ENCODE peak calls at places on chromosomes 11 and 22, in six cellular contexts. V, Z, B, O, Y and S are unnamed samples.

GRCh38 chr11:74739546-74740270 is 8.5 kb upstream of the CHRDL2 start:
- DNase-seq in V (peak; percentile 74), O (peak; percentile 85), B (peak; percentile 90), Y (peak; percentile 71), Z (peak; percentile 77), S (peak; percentile 80)

GRCh38 chr11:111097191-111097590 is 148.3 kb upstream of the POU2AF2 start:
- DNase-seq in V (no peak), Y (no peak), O (no peak), Z (peak; percentile 3), B (peak; percentile 17), S (peak; percentile 61)

GRCh38 chr11:36116161-36116560 is 172.3 kb downstream of the LDLRAD3 start:
- DNase-seq in V (no peak), O (no peak), Y (no peak), Z (no peak), B (no peak), S (no peak)

GRCh38 chr11:123183391-123184099 is 11.5 kb downstream of the CLMP start:
- DNase-seq in O (peak; percentile 86), Z (no peak), V (no peak), B (peak; percentile 63), Y (no peak), S (no peak)

GRCh38 chr11:129331871-129332274 is 43.8 kb upstream of the BARX2 start:
- DNase-seq in B (peak; percentile 95), O (peak; percentile 80), Y (peak; percentile 49), V (peak; percentile 77), Z (peak; percentile 88), S (peak; percentile 87)

GRCh38 chr11:122743949-122744876 is 88.7 kb downstream of the UBASH3B start:
- DNase-seq in O (no peak), Y (peak; percentile 92), Z (no peak), V (no peak), B (no peak), S (no peak)

GRCh38 chr11:29333993-29334780 is 682.6 kb downstream of the KCNA4 start:
- DNase-seq in Y (peak; percentile 27), B (peak; percentile 70), O (peak; percentile 77), V (peak; percentile 23), Z (peak; percentile 56), S (peak; percentile 55)

GRCh38 chr11:60971520-60971919 is at the start of gene CD6:
- DNase-seq in Y (no peak), O (no peak), V (no peak), Z (no peak), B (no peak), S (no peak)

GRCh38 chr11:112281776-112282175 is 21.1 kb upstream of the PLET1 start:
- DNase-seq in O (no peak), Y (peak; percentile 9), V (no peak), Z (no peak), B (no peak), S (no peak)

GRCh38 chr11:102666331-102666957 is 39.1 kb downstream of the MMP27 start:
- DNase-seq in Y (peak; percentile 56), V (peak; percentile 34), O (peak; percentile 74), Z (peak; percentile 66), B (peak; percentile 79), S (peak; percentile 70)

GRCh38 chr22:25406510-25407210 is 157.8 kb upstream of the GRK3 start:
- DNase-seq in Y (no peak), V (no peak), Z (peak; percentile 14), O (no peak), B (no peak), S (no peak)

GRCh38 chr11:103546236-103546635 is 437.0 kb downstream of the DYNC2H1 start:
- DNase-seq in O (peak; percentile 29), B (peak; percentile 88), V (no peak), Y (no peak), Z (no peak), S (no peak)

GRCh38 chr22:43883012-43883661 is 8.7 kb downstream of the PNPLA5 start:
- DNase-seq in Y (peak; percentile 75), B (peak; percentile 80), O (peak; percentile 81), Z (peak; percentile 90), V (peak; percentile 74), S (peak; percentile 78)

GRCh38 chr11:75113049-75113448 is 16.4 kb upstream of the OR2AT4 start:
- DNase-seq in Y (no peak), Z (no peak), O (no peak), V (no peak), B (no peak), S (no peak)

GRCh38 chr11:92978226-92979111 is 9.0 kb downstream of the MTNR1B start:
- DNase-seq in O (peak; percentile 59), Z (no peak), B (no peak), V (peak; percentile 78), Y (no peak), S (peak; percentile 66)

GRCh38 chr11:62108971-62109391 is 14.8 kb upstream of the INCENP start:
- DNase-seq in Y (no peak), O (peak; percentile 73), V (no peak), B (peak; percentile 64), Z (no peak), S (no peak)
- TF ChIP-seq EZH2phosphoT487 in Y (no peak), O (no peak), V (no peak), B (no peak), Z (no peak), S (no peak)

DNA sequence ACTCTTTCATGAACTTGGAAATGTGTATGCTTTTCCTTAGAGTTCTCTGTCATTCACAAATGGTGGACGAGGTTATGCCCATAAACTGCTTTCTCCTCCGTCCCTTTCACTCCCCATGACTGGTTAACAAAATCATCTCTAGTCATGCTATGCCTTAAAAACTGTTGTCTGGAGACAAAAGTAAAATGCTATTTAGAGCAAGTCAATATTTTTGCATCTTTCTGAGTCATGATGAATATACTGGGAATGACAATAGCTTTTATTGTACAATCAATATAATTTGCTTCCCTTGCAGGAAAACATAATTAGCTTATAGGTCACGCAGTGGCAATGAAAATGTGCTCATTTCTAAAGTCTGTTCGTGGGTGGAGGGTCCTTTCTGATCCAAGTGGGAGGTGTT is 216.7 kb upstream of the SORL1-AS1 start:
- DNase-seq in V (no peak), Z (no peak), O (peak; percentile 44), B (peak; percentile 58), Y (no peak), S (no peak)
- TF ChIP-seq EZH2phosphoT487 in V (no peak), Z (no peak), O (no peak), B (no peak), Y (no peak), S (no peak)

DNA sequence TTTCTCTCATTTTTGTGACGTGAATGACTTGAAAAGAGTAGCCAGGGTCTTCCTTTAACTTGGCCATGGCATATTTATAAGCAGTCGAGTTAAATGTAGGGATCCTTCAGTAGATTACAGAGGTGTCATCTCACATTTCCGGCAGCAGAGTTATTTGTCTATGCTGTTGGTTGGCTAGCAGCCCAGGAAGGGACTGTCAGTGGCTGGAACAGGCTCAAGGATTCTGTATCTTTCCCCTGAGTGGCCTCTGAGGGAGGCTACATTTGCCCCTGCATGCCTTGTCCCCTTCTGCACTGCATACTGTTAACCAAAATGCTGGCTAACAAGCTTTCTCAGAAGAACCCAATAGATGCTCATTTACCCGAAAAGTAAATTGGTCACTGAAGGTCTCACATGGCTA is 187.6 kb downstream of the PGR start:
- DNase-seq in V (no peak), B (peak; percentile 22), O (peak; percentile 10), Z (no peak), Y (no peak), S (no peak)
- TF ChIP-seq EZH2phosphoT487 in V (no peak), B (no peak), O (no peak), Z (no peak), Y (no peak), S (no peak)

GRCh38 chr11:96280444-96280843 is 62.6 kb downstream of the MAML2 start:
- DNase-seq in V (no peak), O (no peak), Y (no peak), B (no peak), Z (no peak), S (no peak)

GRCh38 chr11:96278039-96278897 is 64.7 kb downstream of the MAML2 start:
- DNase-seq in B (peak; percentile 46), V (no peak), Y (no peak), O (peak; percentile 63), Z (no peak), S (peak; percentile 51)

GRCh38 chr11:96279018-96279417 is 64.0 kb downstream of the MAML2 start:
- DNase-seq in V (no peak), Y (no peak), B (no peak), Z (no peak), O (no peak), S (no peak)

GRCh38 chr11:96277696-96278038 is 65.3 kb downstream of the MAML2 start:
- DNase-seq in O (no peak), V (no peak), Z (no peak), B (no peak), Y (no peak), S (no peak)

DNA sequence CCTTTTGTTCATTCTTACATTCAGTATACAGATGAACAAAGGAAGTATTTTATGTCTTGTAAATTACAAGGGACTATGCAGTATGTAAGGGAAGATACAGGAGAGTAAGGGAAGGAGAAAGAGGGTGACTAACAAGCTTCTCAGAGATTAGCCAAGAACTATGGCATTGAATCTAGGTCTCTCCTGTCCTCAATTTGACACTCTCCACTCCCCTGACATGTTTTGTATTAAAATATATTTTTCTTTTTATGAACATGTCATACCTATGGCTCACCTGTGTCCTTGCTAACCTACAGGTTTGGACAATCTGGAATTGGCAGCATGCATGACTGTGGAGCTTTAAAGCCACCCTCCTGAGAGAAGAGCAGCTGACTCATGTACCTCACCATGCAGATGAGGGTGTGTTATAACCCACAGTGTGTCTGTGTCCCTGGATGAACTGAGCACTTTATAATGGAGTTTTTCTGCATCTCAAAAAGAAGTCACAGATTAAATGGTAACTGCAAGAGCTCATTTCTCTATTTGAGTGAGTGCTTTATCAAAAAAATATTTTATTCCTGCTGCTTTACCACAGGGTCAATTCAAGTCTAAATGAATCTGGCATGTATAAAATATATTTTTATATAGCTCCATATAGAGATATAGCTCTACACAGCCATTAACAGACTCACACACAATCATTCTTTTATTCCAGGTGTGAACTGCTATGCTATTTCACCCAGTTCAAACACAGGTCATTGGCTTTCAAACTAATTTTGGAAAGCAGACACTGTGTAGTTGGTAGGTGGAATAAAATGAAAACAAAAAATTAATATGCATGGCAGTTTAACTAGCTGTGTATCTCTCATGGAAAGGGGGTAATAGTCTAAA is 63.3 kb downstream of the MAML2 start:
- DNase-seq in O (peak; percentile 82), Y (no peak), Z (no peak), V (no peak), B (peak; percentile 84), S (no peak)
- TF ChIP-seq EZH2phosphoT487 in O (no peak), Y (no peak), Z (no peak), V (no peak), B (no peak), S (no peak)